ENCODE peak calls at places on chromosomes 5 and 9, in four cellular contexts. Q is HCT116, A is GM23248, T is PC-9. G is an unnamed sample. For H3K79me2, the result is how much of the 10 kb centered on the place peaks cover.

GRCh38 chr9:109940536-109940935 is 160.5 kb downstream of the PALM2AKAP2 start:
- DNase-seq in Q (no peak), A (no peak), T (no peak), G (no peak)

GRCh38 chr5:109529520-109529919 is 119.7 kb upstream of the PJA2 start:
- DNase-seq in Q (no peak), T (no peak), A (peak), G (peak)

GRCh38 chr9:135282001-135282731 is 194.7 kb downstream of the OLFM1 start:
- DNase-seq in T (no peak), A (peak), Q (peak), G (peak)

GRCh38 chr9:133997584-133997983 is 5.5 kb upstream of the VAV2 start:
- DNase-seq in Q (no peak), T (no peak), A (no peak), G (no peak)

GRCh38 chr9:136012651-136013050 is 51.5 kb upstream of the UBAC1 start:
- DNase-seq in Q (no peak), A (no peak), T (no peak), G (peak)

GRCh38 chr5:51378778-51379652 is 4.2 kb upstream of the ISL1 start:
- DNase-seq in A (peak), Q (no peak), T (peak), G (no peak)

GRCh38 chr9:82421498-82421897 is 432.9 kb downstream of the SPATA31D1 start:
- DNase-seq in T (no peak), A (no peak), Q (no peak), G (no peak)

GRCh38 chr9:35685506-35685905 is 4.2 kb downstream of the TPM2 start:
- DNase-seq in T (no peak), Q (no peak), A (no peak), G (no peak)

GRCh38 chr5:179271301-179271650 is 74.0 kb downstream of the ADAMTS2 start:
- DNase-seq in T (no peak), A (no peak), Q (no peak), G (no peak)

GRCh38 chr5:158985492-158985891 is 114.2 kb downstream of the EBF1 start:
- DNase-seq in A (no peak), Q (no peak), T (no peak), G (no peak)

GRCh38 chr9:107739601-107740082 is 250.1 kb upstream of the KLF4 start:
- DNase-seq in A (peak), T (no peak), Q (no peak), G (peak)

GRCh38 chr9:129998491-129999122 is 44.4 kb downstream of the FNBP1 start:
- DNase-seq in T (no peak), A (peak), Q (no peak), G (no peak)

GRCh38 chr5:148909001-148909400 is 82.6 kb downstream of the ADRB2 start:
- DNase-seq in Q (no peak), A (no peak), T (no peak), G (peak)

GRCh38 chr5:149447373-149448367 is 68.6 kb upstream of the IL17B start:
- DNase-seq in T (no peak), A (no peak), Q (no peak), G (peak)

GRCh38 chr5:42495908-42496307 is 72.7 kb downstream of the GHR start:
- DNase-seq in Q (no peak), T (peak), A (peak), G (peak)

GRCh38 chr5:161966544-161966943 is 101.0 kb upstream of the GABRG2 start:
- DNase-seq in T (no peak), Q (no peak), A (no peak), G (no peak)

GRCh38 chr9:113581865-113582697 is 118.6 kb downstream of the RGS3 start:
- DNase-seq in A (peak), T (no peak), Q (no peak), G (peak)

GRCh38 chr5:6407547-6408259 is 29.4 kb upstream of the MED10 start:
- DNase-seq in T (no peak), A (no peak), Q (no peak), G (no peak)

GRCh38 chr5:35926389-35927051 is 11.9 kb downstream of the CAPSL start:
- DNase-seq in A (peak), Q (peak), T (no peak), G (peak)

GRCh38 chr5:173354645-173355044 is 26.4 kb upstream of the STC2 start:
- DNase-seq in T (no peak), Q (no peak), A (no peak), G (no peak)

GRCh38 chr5:91288517-91288916 is 94.6 kb downstream of the ARRDC3 start:
- DNase-seq in A (no peak), T (no peak), Q (no peak), G (no peak)

GRCh38 chr9:6076856-6077255 is 61.4 kb upstream of the RANBP6 start:
- DNase-seq in A (peak), T (no peak), Q (no peak), G (no peak)

GRCh38 chr5:53418409-53418808 is 62.0 kb upstream of the FST start:
- DNase-seq in A (peak), T (no peak), Q (no peak), G (peak)

GRCh38 chr9:36572515-36573418 is at the start of gene MELK:
- DNase-seq in A (peak), Q (peak), T (peak), G (peak)

GRCh38 chr9:4055055-4055454 is 244.8 kb downstream of the GLIS3 start:
- DNase-seq in Q (no peak), A (no peak), T (no peak), G (peak)

GRCh38 chr5:84603557-84604185 is 219.0 kb upstream of the EDIL3 start:
- DNase-seq in T (no peak), Q (no peak), A (peak), G (peak)

GRCh38 chr5:134555889-134556311 is 30.4 kb downstream of the JADE2 start:
- DNase-seq in Q (peak), A (peak), T (peak), G (peak)

GRCh38 chr5:92518318-92518913 is 1062.6 kb downstream of the NR2F1-AS1 start:
- DNase-seq in T (no peak), A (peak), Q (peak), G (peak)

GRCh38 chr9:115847245-115847644 is 306.3 kb upstream of the PAPPA start:
- DNase-seq in Q (no peak), A (peak), T (no peak), G (peak)

GRCh38 chr5:75239681-75240080 is 3.0 kb upstream of the ANKRD31 start:
- DNase-seq in T (peak), A (no peak), Q (peak), G (no peak)

GRCh38 chr5:147481376-147481775 is 28.5 kb downstream of the DPYSL3 start:
- DNase-seq in Q (no peak), T (no peak), A (peak), G (peak)

GRCh38 chr5:60896991-60897390 is 47.9 kb downstream of the ERCC8 start:
- DNase-seq in T (no peak), A (no peak), Q (no peak), G (no peak)

GRCh38 chr5:120457839-120458507 is 6.1 kb upstream of the PRR16 start:
- DNase-seq in A (peak), Q (peak), T (peak), G (peak)

GRCh38 chr9:134861586-134862334 is 18.9 kb upstream of the FCN2 start:
- DNase-seq in T (no peak), Q (no peak), A (no peak), G (no peak)

GRCh38 chr9:75907863-75908262 is 17.4 kb downstream of the PCSK5 start:
- DNase-seq in Q (no peak), T (no peak), A (no peak), G (no peak)

GRCh38 chr5:17186271-17186670 is 31.2 kb upstream of the BASP1 start:
- DNase-seq in Q (no peak), T (no peak), A (peak), G (no peak)

GRCh38 chr9:134496413-134497282 is 145.0 kb upstream of the COL5A1 start:
- DNase-seq in A (peak), Q (no peak), T (no peak), G (peak)

GRCh38 chr5:119341452-119342349 is 14.1 kb upstream of the TNFAIP8 start:
- DNase-seq in T (no peak), A (no peak), Q (no peak), G (no peak)

GRCh38 chr5:68755293-68755692 is 338.5 kb upstream of the SLC30A5 start:
- DNase-seq in Q (no peak), T (no peak), A (no peak), G (no peak)

GRCh38 chr9:132078369-132079356 is 1.0 kb downstream of the MED27 start:
- DNase-seq in A (peak), T (no peak), Q (no peak), G (peak)
- H3K79me2 ChIP-seq in A (half or more), T (under half), Q (half or more), G (under half)

DNA sequence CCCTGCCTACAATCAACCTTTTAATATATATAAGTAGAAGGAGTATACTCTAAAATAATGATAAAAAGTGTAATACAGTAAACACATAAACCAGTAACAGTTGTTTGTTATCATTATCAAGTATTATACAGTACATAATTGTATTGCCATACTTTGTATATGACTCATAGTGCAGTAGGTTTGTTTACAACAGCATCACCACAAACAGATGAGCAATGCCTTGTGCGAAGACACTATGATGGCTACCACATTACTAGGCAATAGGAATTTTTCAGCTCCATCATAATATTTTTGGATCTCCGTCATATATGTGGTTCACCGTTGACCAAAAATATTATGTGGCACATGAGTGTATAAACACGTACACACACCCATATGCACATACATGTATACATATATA is 69.7 kb upstream of the APC start:
- DNase-seq in T (peak), Q (no peak), A (peak), G (no peak)
- H3K79me2 ChIP-seq in T (under half), Q (under half), A (under half), G (under half)

GRCh38 chr9:124756011-124756410 is 15.1 kb downstream of the NR6A1 start:
- DNase-seq in A (no peak), T (no peak), Q (no peak), G (no peak)
- H3K79me2 ChIP-seq in A (under half), T (half or more), Q (half or more), G (under half)

GRCh38 chr9:137256362-137256761 is 1.2 kb downstream of the NELFB start:
- DNase-seq in A (peak), Q (no peak), T (no peak), G (no peak)
- H3K79me2 ChIP-seq in A (under half), Q (under half), T (under half), G (under half)

DNA sequence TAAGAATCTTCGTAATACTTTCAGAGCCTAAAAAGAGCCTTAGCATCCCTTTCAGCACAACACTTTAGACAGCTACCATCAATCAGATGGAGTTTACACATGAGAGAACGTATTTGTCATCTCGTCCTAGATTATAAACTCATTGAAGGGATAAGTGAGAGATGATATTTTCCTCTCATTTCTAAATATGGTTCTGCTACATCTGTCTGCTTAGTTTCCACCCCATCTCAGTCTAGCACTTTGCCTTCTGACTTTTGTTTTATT is 208.4 kb upstream of the CD180 start:
- DNase-seq in T (no peak), A (no peak), Q (no peak), G (no peak)
- H3K79me2 ChIP-seq in T (under half), A (under half), Q (under half), G (under half)

GRCh38 chr9:9133526-9133925 is 1333.9 kb upstream of the DMAC1 start:
- DNase-seq in A (no peak), T (no peak), Q (no peak), G (no peak)
- H3K79me2 ChIP-seq in A (under half), T (under half), Q (under half), G (under half)

DNA sequence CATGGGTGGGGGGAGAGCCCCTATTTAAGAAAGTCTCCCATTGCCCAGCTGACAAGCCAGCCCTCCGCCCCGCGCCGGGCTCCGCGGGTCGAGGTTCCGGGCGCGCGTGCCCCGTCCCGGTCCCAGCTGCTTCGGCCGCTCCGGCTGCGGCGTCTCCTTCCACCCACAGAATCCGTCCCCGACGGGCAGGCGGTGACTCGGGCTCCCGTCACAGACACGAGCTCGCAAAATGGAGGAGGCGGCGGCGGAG is 204 bp downstream of the NR3C1 start:
- DNase-seq in A (no peak), Q (no peak), T (peak), G (no peak)
- H3K79me2 ChIP-seq in A (half or more), Q (under half), T (under half), G (half or more)

GRCh38 chr9:698276-698675 is 143.2 kb upstream of the DMRT1 start:
- DNase-seq in A (peak), Q (no peak), T (no peak), G (peak)

GRCh38 chr9:695252-695651 is 146.2 kb upstream of the DMRT1 start:
- DNase-seq in Q (no peak), A (no peak), T (no peak), G (no peak)

GRCh38 chr9:694499-695154 is 146.9 kb upstream of the DMRT1 start:
- DNase-seq in T (peak), A (peak), Q (no peak), G (peak)

GRCh38 chr9:698937-699336 is 142.6 kb upstream of the DMRT1 start:
- DNase-seq in Q (no peak), T (no peak), A (no peak), G (no peak)

DNA sequence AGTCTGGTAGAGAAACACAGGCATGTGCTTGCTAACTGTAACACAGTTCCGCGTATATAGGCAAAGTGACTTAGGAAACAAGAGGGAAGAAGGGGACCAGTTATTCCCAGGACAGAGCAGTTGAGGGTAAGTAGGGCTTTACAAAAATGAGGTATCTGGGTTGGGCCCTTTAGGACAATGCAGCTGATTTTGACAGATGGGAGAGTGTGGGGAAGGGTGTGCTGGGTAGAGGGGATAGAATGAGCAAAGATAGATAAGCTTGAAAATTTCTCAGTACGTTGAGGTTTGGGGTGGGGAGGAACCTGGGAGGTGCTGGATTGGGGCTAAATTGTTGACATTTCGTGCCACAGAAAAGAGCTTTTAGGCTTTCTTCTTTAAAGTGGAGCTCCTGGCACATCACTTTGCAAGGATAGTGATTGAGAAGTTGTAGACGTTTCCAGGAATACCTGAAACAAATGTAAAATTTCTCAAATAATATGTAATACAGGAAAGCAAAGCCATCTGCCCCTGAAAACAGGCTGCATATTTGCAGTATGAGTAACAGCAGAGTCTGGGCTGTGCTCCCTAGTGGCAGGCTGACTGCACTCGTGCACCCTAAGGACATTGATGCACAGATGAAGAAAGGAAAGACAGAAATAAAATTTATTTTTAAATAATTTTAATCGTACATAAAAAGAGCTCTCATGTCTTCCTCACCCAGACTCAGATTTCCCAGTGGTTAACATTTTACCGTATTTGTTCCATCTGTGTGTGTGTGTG is 145.0 kb upstream of the DMRT1 start:
- DNase-seq in T (peak), A (peak), Q (no peak), G (peak)
- H3K79me2 ChIP-seq in T (under half), A (under half), Q (under half), G (under half)

DNA sequence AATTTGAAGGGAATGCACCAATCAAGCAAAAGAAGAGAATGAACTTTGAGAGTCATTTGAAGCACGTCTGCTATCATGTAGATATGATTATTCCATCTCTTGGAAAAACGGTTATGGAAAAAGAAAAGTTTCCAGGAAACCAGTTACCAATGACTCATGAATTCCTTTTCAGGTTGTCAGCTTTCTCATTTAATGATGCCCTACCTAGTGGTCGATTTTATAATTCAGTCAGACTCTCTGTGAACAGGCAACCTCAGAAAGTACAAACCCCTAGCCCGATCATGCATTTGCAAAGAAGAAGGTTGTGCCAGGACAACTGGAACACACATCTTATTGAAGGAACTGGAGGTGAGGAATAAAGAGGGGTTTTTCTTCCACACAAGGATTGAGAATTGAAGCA is 355.1 kb upstream of the GRIA1 start:
- DNase-seq in T (no peak), Q (no peak), A (peak), G (no peak)
- H3K79me2 ChIP-seq in T (under half), Q (under half), A (under half), G (under half)

DNA sequence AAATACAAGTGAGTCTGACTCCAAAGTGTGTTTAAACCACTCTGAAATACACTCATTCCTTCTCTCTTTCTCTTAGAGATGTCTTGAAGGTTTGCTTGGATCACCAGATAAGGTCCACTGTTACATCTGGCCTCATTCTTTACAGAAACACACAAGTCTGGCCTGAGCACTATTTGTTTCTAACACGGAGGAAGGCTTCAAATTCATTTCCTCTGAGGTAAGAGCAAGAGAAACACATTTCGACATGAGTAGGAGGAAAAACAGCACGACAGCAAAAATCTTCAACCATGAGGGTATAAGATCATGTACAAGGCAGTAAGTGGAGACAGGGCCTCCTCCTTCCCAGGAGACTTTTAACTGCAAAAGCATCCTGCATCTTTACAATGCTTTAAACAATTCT is 8.0 kb downstream of the SIL1 start:
- DNase-seq in Q (no peak), A (peak), T (no peak), G (peak)
- H3K79me2 ChIP-seq in Q (under half), A (half or more), T (under half), G (under half)